ENCODE peak calls at places on chromosomes 5 and 9, in nine cellular contexts. F, U, I, H, E, X, K, D and T are unnamed samples.

GRCh38 chr5:90878081-90878480 is 319.5 kb downstream of the ADGRV1 start:
- DNase-seq in X (no peak), I (no peak), E (no peak), K (no peak), F (no peak), U (no peak), D (no peak), H (no peak), T (peak)

GRCh38 chr5:62450259-62450658 is 37.7 kb downstream of the IPO11 start:
- DNase-seq in D (peak), X (no peak), E (no peak), U (no peak), H (no peak), F (no peak), K (no peak), I (no peak), T (peak)

GRCh38 chr9:114652776-114653555 is 4.6 kb downstream of the TEX53 start:
- DNase-seq in U (no peak), E (no peak), K (no peak), H (no peak), X (no peak), I (no peak), D (peak), F (no peak), T (peak)

GRCh38 chr5:8500426-8500825 is 631.5 kb downstream of the MTRR start:
- DNase-seq in I (no peak), E (no peak), X (no peak), F (no peak), H (peak), K (no peak), D (no peak), U (no peak), T (peak)

GRCh38 chr5:121090822-121091221 is 626.7 kb downstream of the PRR16 start:
- DNase-seq in X (no peak), F (no peak), I (no peak), H (no peak), K (no peak), E (no peak), U (no peak), D (no peak), T (peak)

GRCh38 chr5:164375051-164375450 is 869.6 kb downstream of the MAT2B start:
- DNase-seq in U (no peak), X (no peak), E (no peak), K (no peak), H (no peak), I (no peak), F (no peak), D (no peak), T (peak)

GRCh38 chr9:224540-225520 is 10.2 kb downstream of the DOCK8 start:
- DNase-seq in H (peak), E (no peak), X (no peak), I (no peak), D (no peak), K (no peak), F (no peak), U (no peak), T (no peak)

GRCh38 chr5:172078027-172078426 is 71.6 kb upstream of the FBXW11 start:
- DNase-seq in U (no peak), H (no peak), X (no peak), E (no peak), K (no peak), D (no peak), I (no peak), F (no peak), T (no peak)

GRCh38 chr5:129963359-129963758 is 59.1 kb downstream of the CHSY3 start:
- DNase-seq in U (no peak), H (peak), K (no peak), I (no peak), D (peak), X (no peak), F (no peak), E (no peak), T (peak)

GRCh38 chr9:4866239-4866969 is 73.7 kb downstream of the RCL1 start:
- DNase-seq in H (no peak), X (no peak), I (no peak), E (no peak), K (no peak), D (no peak), U (no peak), F (no peak), T (peak)

GRCh38 chr9:14164908-14165307 is 149.0 kb downstream of the NFIB start:
- DNase-seq in K (no peak), U (no peak), D (no peak), I (no peak), E (no peak), X (no peak), F (no peak), H (no peak), T (no peak)

GRCh38 chr9:5089737-5090136 is 95.7 kb downstream of the INSL6 start:
- DNase-seq in X (no peak), H (no peak), F (peak), I (no peak), U (no peak), D (no peak), K (no peak), E (no peak), T (no peak)

GRCh38 chr5:174459071-174459702 is 265.2 kb upstream of the MSX2 start:
- DNase-seq in K (no peak), I (no peak), U (no peak), X (no peak), F (no peak), H (no peak), D (no peak), E (no peak), T (no peak)

GRCh38 chr9:18767141-18767540 is 265.9 kb downstream of the SAXO1 start:
- DNase-seq in H (no peak), D (no peak), E (no peak), X (no peak), I (no peak), F (no peak), U (no peak), K (no peak), T (no peak)

GRCh38 chr9:21764736-21765245 is 37.6 kb upstream of the MTAP start:
- DNase-seq in I (no peak), H (no peak), E (no peak), U (no peak), F (no peak), D (peak), X (no peak), K (no peak), T (no peak)

GRCh38 chr9:105883847-105884246 is 189.5 kb downstream of the TMEM38B start:
- DNase-seq in X (no peak), E (no peak), D (no peak), K (no peak), I (no peak), U (no peak), F (no peak), H (no peak), T (no peak)

GRCh38 chr9:112719696-112720095 is 1.8 kb upstream of the INIP start:
- DNase-seq in X (no peak), E (no peak), H (no peak), K (no peak), U (no peak), D (peak), I (no peak), F (no peak), T (peak)